ENCODE peak calls at places on chromosome 10, in eight cellular contexts. Y, H, K, D, Q, R, V and A are unnamed samples.

GRCh38 chr10:24974978-24975377 is 22.6 kb upstream of the PRTFDC1 start:
- DNase-seq in D (peak), Q (no peak), V (no peak), H (no peak), Y (no peak), K (no peak), R (no peak), A (no peak)

GRCh38 chr10:78407009-78407711 is 373.5 kb downstream of the RPS24 start:
- DNase-seq in H (peak), R (peak), Q (peak), K (peak), Y (peak), V (no peak), D (peak), A (peak)

GRCh38 chr10:4514445-4515108 is 311.4 kb upstream of the AKR1E2 start:
- DNase-seq in D (peak), R (no peak), K (no peak), H (no peak), Q (no peak), V (peak), Y (no peak), A (no peak)

GRCh38 chr10:102775973-102776669 is 32.4 kb downstream of the WBP1L start:
- DNase-seq in D (peak), K (no peak), H (no peak), R (no peak), V (no peak), Y (no peak), Q (no peak), A (peak)

GRCh38 chr10:25125151-25125550 is 49.6 kb upstream of the GPR158 start:
- DNase-seq in Q (peak), K (no peak), D (no peak), R (no peak), H (no peak), V (no peak), Y (no peak), A (no peak)

GRCh38 chr10:29026065-29026797 is 262.6 kb upstream of the LYZL1 start:
- DNase-seq in D (no peak), K (no peak), Y (no peak), H (no peak), V (no peak), Q (no peak), R (no peak), A (no peak)

GRCh38 chr10:63628526-63629362 is 107.5 kb downstream of the REEP3 start:
- DNase-seq in R (no peak), Y (peak), K (no peak), D (peak), H (no peak), Q (peak), V (peak), A (no peak)

GRCh38 chr10:17171131-17171530 is 30.3 kb downstream of the TRDMT1 start:
- DNase-seq in H (no peak), D (no peak), Y (no peak), Q (no peak), V (no peak), K (no peak), R (no peak), A (no peak)

GRCh38 chr10:86216886-86217285 is 149.7 kb downstream of the GRID1 start:
- DNase-seq in K (no peak), V (no peak), H (no peak), Q (no peak), D (no peak), Y (no peak), R (no peak), A (no peak)

GRCh38 chr10:126350216-126350992 is 37.9 kb downstream of the ADAM12 start:
- DNase-seq in V (no peak), D (no peak), K (no peak), R (no peak), H (no peak), Q (no peak), Y (peak), A (no peak)

GRCh38 chr10:62815373-62816111 is 624 bp downstream of the EGR2 start:
- DNase-seq in V (peak), D (no peak), Y (peak), H (peak), R (no peak), Q (no peak), K (no peak), A (peak)

GRCh38 chr10:125840955-125841354 is 17.6 kb downstream of the BCCIP start:
- DNase-seq in H (no peak), K (no peak), Y (no peak), Q (no peak), D (no peak), R (no peak), V (no peak), A (no peak)

GRCh38 chr10:78457804-78458483 is 424.3 kb downstream of the RPS24 start:
- DNase-seq in V (no peak), Y (no peak), Q (no peak), K (no peak), D (peak), R (no peak), H (no peak), A (no peak)

GRCh38 chr10:75889051-75889450 is 457.6 kb downstream of the LRMDA start:
- DNase-seq in Y (peak), Q (no peak), R (no peak), K (no peak), D (no peak), V (no peak), H (no peak), A (no peak)

GRCh38 chr10:118278649-118279048 is 63.5 kb downstream of the FAM204A start:
- DNase-seq in D (no peak), V (no peak), H (no peak), Q (no peak), R (no peak), Y (peak), K (no peak), A (no peak)

GRCh38 chr10:98587156-98587555 is 140.4 kb upstream of the HPS1 start:
- DNase-seq in Q (no peak), Y (peak), H (no peak), V (no peak), D (no peak), R (no peak), K (no peak), A (no peak)

GRCh38 chr10:132679217-132679595 is 106.7 kb downstream of the NKX6-2 start:
- DNase-seq in K (no peak), R (no peak), V (no peak), Y (no peak), D (peak), Q (no peak), H (no peak), A (no peak)

GRCh38 chr10:58384536-58384998 is 643 bp upstream of the TFAM start:
- DNase-seq in Q (no peak), R (peak), V (no peak), D (no peak), K (no peak), Y (no peak), H (no peak), A (no peak)

GRCh38 chr10:89549510-89549909 is 14.1 kb upstream of the SLC16A12 start:
- DNase-seq in V (no peak), D (no peak), Y (peak), Q (no peak), H (no peak), K (no peak), R (no peak), A (no peak)

GRCh38 chr10:34744590-34744989 is 70.5 kb downstream of the PARD3 start:
- DNase-seq in H (no peak), Y (no peak), Q (no peak), V (no peak), K (no peak), R (no peak), D (no peak), A (no peak)

GRCh38 chr10:17344206-17344605 is 110.2 kb downstream of the ST8SIA6 start:
- DNase-seq in V (no peak), D (no peak), Q (no peak), K (no peak), H (no peak), R (no peak), Y (no peak), A (no peak)

GRCh38 chr10:104387130-104387888 is 33.7 kb downstream of the CFAP58 start:
- DNase-seq in D (no peak), R (no peak), Y (peak), H (no peak), Q (no peak), K (no peak), V (no peak), A (no peak)

GRCh38 chr10:122487231-122487765 is 25.9 kb downstream of the HTRA1 start:
- DNase-seq in Q (peak), H (no peak), R (no peak), Y (no peak), V (no peak), D (peak), K (no peak), A (no peak)

GRCh38 chr10:54081950-54082349 is 719.1 kb downstream of the PCDH15 start:
- DNase-seq in R (no peak), H (no peak), Q (no peak), K (no peak), D (no peak), V (no peak), Y (no peak), A (no peak)

GRCh38 chr10:50627896-50628295 is 4.1 kb upstream of the SGMS1 start:
- DNase-seq in R (no peak), V (no peak), H (no peak), D (no peak), Y (no peak), Q (no peak), K (no peak), A (no peak)

GRCh38 chr10:21593986-21594385 is 60.0 kb downstream of the MLLT10 start:
- DNase-seq in Q (no peak), R (no peak), K (no peak), Y (no peak), V (no peak), H (no peak), D (no peak), A (no peak)

GRCh38 chr10:118865998-118866778 is 111.4 kb upstream of the CACUL1 start:
- DNase-seq in K (no peak), R (no peak), V (no peak), Q (peak), Y (no peak), D (no peak), H (no peak), A (no peak)

GRCh38 chr10:49679480-49679893 is at the start of gene C10orf53:
- DNase-seq in K (no peak), Y (peak), D (no peak), V (no peak), Q (no peak), R (no peak), H (peak), A (no peak)

GRCh38 chr10:64518456-64518855 is 997.3 kb downstream of the REEP3 start:
- DNase-seq in V (no peak), Q (no peak), R (no peak), Y (no peak), H (no peak), D (no peak), K (no peak), A (no peak)

GRCh38 chr10:75507469-75507868 is 76.0 kb downstream of the LRMDA start:
- DNase-seq in D (no peak), V (no peak), H (no peak), K (no peak), R (no peak), Q (no peak), Y (no peak), A (no peak)

GRCh38 chr10:35006836-35007235 is 83.3 kb downstream of the CUL2 start:
- DNase-seq in Y (no peak), V (no peak), H (no peak), R (no peak), K (no peak), D (no peak), Q (no peak), A (no peak)

GRCh38 chr10:971150-971542 is 17.1 kb upstream of the GTPBP4 start:
- DNase-seq in Y (no peak), H (no peak), Q (no peak), D (peak), V (no peak), K (no peak), R (no peak), A (no peak)

GRCh38 chr10:59336632-59337031 is 25.7 kb downstream of the FAM13C start:
- DNase-seq in Y (peak), R (no peak), H (no peak), Q (no peak), V (no peak), D (no peak), K (no peak), A (no peak)

GRCh38 chr10:51524041-51524440 is 175.4 kb downstream of the CSTF2T start:
- DNase-seq in D (no peak), Y (no peak), V (no peak), K (no peak), R (no peak), Q (no peak), H (no peak), A (no peak)